ENCODE peak calls at places on chromosome 22, in ten cellular contexts. One of them, this sample, is unnamed.
A peak's percentile ranks its signal among the peaks of the same experiment; 100 is the strongest.

GRCh38 chr22:41028841-41029240 is 63.6 kb upstream of the EP300 start:
- DNase-seq in stimulated activated CD4-positive, alpha-beta T cell treated with anti-CD3 and anti-CD28 coated beads, Interleukin-12 subunit alpha, Interleukin-12 subunit beta, amount 100 ng/mL, for 4 hours: no peak
- DNase-seq in psoas muscle: no peak
- DNase-seq in iPS-NIHi11: no peak
- DNase-seq in astrocyte of the cerebellum: peak; percentile 80
- DNase-seq in iPS DF 6.9: no peak
- DNase-seq in stimulated activated CD8-positive, alpha-beta memory T cell treated with anti-CD3 and anti-CD28 coated beads, Interleukin-7, amount 100 ng/mL, for 48 hours: no peak
- DNase-seq in LoVo: no peak
- DNase-seq in NAMALWA: no peak
- DNase-seq in AG09319: peak; percentile 66
- DNase-seq in this sample: peak; percentile 94

GRCh38 chr22:49062155-49063039 is 765.3 kb downstream of the BRD1 start:
- DNase-seq in psoas muscle: no peak
- DNase-seq in astrocyte of the cerebellum: no peak
- DNase-seq in LoVo: no peak
- DNase-seq in stimulated activated CD8-positive, alpha-beta memory T cell treated with anti-CD3 and anti-CD28 coated beads, Interleukin-7, amount 100 ng/mL, for 48 hours: no peak
- DNase-seq in iPS DF 6.9: no peak
- DNase-seq in AG09319: no peak
- DNase-seq in iPS-NIHi11: no peak
- DNase-seq in NAMALWA: no peak
- DNase-seq in stimulated activated CD4-positive, alpha-beta T cell treated with anti-CD3 and anti-CD28 coated beads, Interleukin-12 subunit alpha, Interleukin-12 subunit beta, amount 100 ng/mL, for 4 hours: no peak
- DNase-seq in this sample: no peak

GRCh38 chr22:49673048-49673447 is 154.6 kb downstream of the BRD1 start:
- DNase-seq in astrocyte of the cerebellum: no peak
- DNase-seq in iPS-NIHi11: no peak
- DNase-seq in iPS DF 6.9: no peak
- DNase-seq in NAMALWA: no peak
- DNase-seq in AG09319: no peak
- DNase-seq in stimulated activated CD4-positive, alpha-beta T cell treated with anti-CD3 and anti-CD28 coated beads, Interleukin-12 subunit alpha, Interleukin-12 subunit beta, amount 100 ng/mL, for 4 hours: no peak
- DNase-seq in psoas muscle: no peak
- DNase-seq in stimulated activated CD8-positive, alpha-beta memory T cell treated with anti-CD3 and anti-CD28 coated beads, Interleukin-7, amount 100 ng/mL, for 48 hours: no peak
- DNase-seq in LoVo: no peak
- DNase-seq in this sample: no peak

GRCh38 chr22:25745341-25746011 is 3.5 kb downstream of the MYO18B start:
- DNase-seq in LoVo: no peak
- DNase-seq in NAMALWA: no peak
- DNase-seq in astrocyte of the cerebellum: no peak
- DNase-seq in iPS DF 6.9: no peak
- DNase-seq in psoas muscle: no peak
- DNase-seq in AG09319: no peak
- DNase-seq in iPS-NIHi11: no peak
- DNase-seq in stimulated activated CD4-positive, alpha-beta T cell treated with anti-CD3 and anti-CD28 coated beads, Interleukin-12 subunit alpha, Interleukin-12 subunit beta, amount 100 ng/mL, for 4 hours: no peak
- DNase-seq in stimulated activated CD8-positive, alpha-beta memory T cell treated with anti-CD3 and anti-CD28 coated beads, Interleukin-7, amount 100 ng/mL, for 48 hours: no peak
- DNase-seq in this sample: peak; percentile 72

GRCh38 chr22:49097171-49097925 is 730.3 kb downstream of the BRD1 start:
- DNase-seq in LoVo: no peak
- DNase-seq in astrocyte of the cerebellum: no peak
- DNase-seq in stimulated activated CD8-positive, alpha-beta memory T cell treated with anti-CD3 and anti-CD28 coated beads, Interleukin-7, amount 100 ng/mL, for 48 hours: no peak
- DNase-seq in stimulated activated CD4-positive, alpha-beta T cell treated with anti-CD3 and anti-CD28 coated beads, Interleukin-12 subunit alpha, Interleukin-12 subunit beta, amount 100 ng/mL, for 4 hours: no peak
- DNase-seq in iPS DF 6.9: no peak
- DNase-seq in iPS-NIHi11: no peak
- DNase-seq in AG09319: no peak
- DNase-seq in psoas muscle: no peak
- DNase-seq in NAMALWA: no peak
- DNase-seq in this sample: no peak

GRCh38 chr22:17719911-17720310 is 54.4 kb downstream of the BID start:
- DNase-seq in psoas muscle: no peak
- DNase-seq in iPS DF 6.9: no peak
- DNase-seq in stimulated activated CD4-positive, alpha-beta T cell treated with anti-CD3 and anti-CD28 coated beads, Interleukin-12 subunit alpha, Interleukin-12 subunit beta, amount 100 ng/mL, for 4 hours: no peak
- DNase-seq in iPS-NIHi11: no peak
- DNase-seq in NAMALWA: no peak
- DNase-seq in stimulated activated CD8-positive, alpha-beta memory T cell treated with anti-CD3 and anti-CD28 coated beads, Interleukin-7, amount 100 ng/mL, for 48 hours: no peak
- DNase-seq in AG09319: no peak
- DNase-seq in LoVo: no peak
- DNase-seq in astrocyte of the cerebellum: no peak
- DNase-seq in this sample: no peak

GRCh38 chr22:31211862-31212730 is at the start of gene LIMK2:
- DNase-seq in stimulated activated CD4-positive, alpha-beta T cell treated with anti-CD3 and anti-CD28 coated beads, Interleukin-12 subunit alpha, Interleukin-12 subunit beta, amount 100 ng/mL, for 4 hours: peak; percentile 99
- DNase-seq in psoas muscle: peak; percentile 96
- DNase-seq in AG09319: no peak
- DNase-seq in iPS DF 6.9: peak; percentile 77
- DNase-seq in NAMALWA: peak; percentile 94
- DNase-seq in LoVo: peak; percentile 97
- DNase-seq in astrocyte of the cerebellum: peak; percentile 45
- DNase-seq in stimulated activated CD8-positive, alpha-beta memory T cell treated with anti-CD3 and anti-CD28 coated beads, Interleukin-7, amount 100 ng/mL, for 48 hours: peak; percentile 96
- DNase-seq in iPS-NIHi11: peak; percentile 100
- DNase-seq in this sample: peak; percentile 81

GRCh38 chr22:41267958-41268357 is 18.0 kb downstream of the RANGAP1 start:
- DNase-seq in iPS-NIHi11: no peak
- DNase-seq in stimulated activated CD8-positive, alpha-beta memory T cell treated with anti-CD3 and anti-CD28 coated beads, Interleukin-7, amount 100 ng/mL, for 48 hours: no peak
- DNase-seq in AG09319: no peak
- DNase-seq in iPS DF 6.9: no peak
- DNase-seq in psoas muscle: no peak
- DNase-seq in LoVo: no peak
- DNase-seq in astrocyte of the cerebellum: no peak
- DNase-seq in stimulated activated CD4-positive, alpha-beta T cell treated with anti-CD3 and anti-CD28 coated beads, Interleukin-12 subunit alpha, Interleukin-12 subunit beta, amount 100 ng/mL, for 4 hours: no peak
- DNase-seq in NAMALWA: no peak
- DNase-seq in this sample: no peak

GRCh38 chr22:30186048-30186447 is 60.5 kb downstream of the LIF start:
- DNase-seq in iPS-NIHi11: no peak
- DNase-seq in NAMALWA: no peak
- DNase-seq in stimulated activated CD8-positive, alpha-beta memory T cell treated with anti-CD3 and anti-CD28 coated beads, Interleukin-7, amount 100 ng/mL, for 48 hours: no peak
- DNase-seq in stimulated activated CD4-positive, alpha-beta T cell treated with anti-CD3 and anti-CD28 coated beads, Interleukin-12 subunit alpha, Interleukin-12 subunit beta, amount 100 ng/mL, for 4 hours: no peak
- DNase-seq in psoas muscle: no peak
- DNase-seq in LoVo: no peak
- DNase-seq in AG09319: no peak
- DNase-seq in astrocyte of the cerebellum: no peak
- DNase-seq in iPS DF 6.9: no peak
- DNase-seq in this sample: no peak

GRCh38 chr22:20576445-20576816 is 69.0 kb downstream of the MED15 start:
- DNase-seq in iPS DF 6.9: no peak
- DNase-seq in LoVo: no peak
- DNase-seq in astrocyte of the cerebellum: no peak
- DNase-seq in iPS-NIHi11: no peak
- DNase-seq in stimulated activated CD4-positive, alpha-beta T cell treated with anti-CD3 and anti-CD28 coated beads, Interleukin-12 subunit alpha, Interleukin-12 subunit beta, amount 100 ng/mL, for 4 hours: no peak
- DNase-seq in stimulated activated CD8-positive, alpha-beta memory T cell treated with anti-CD3 and anti-CD28 coated beads, Interleukin-7, amount 100 ng/mL, for 48 hours: no peak
- DNase-seq in AG09319: no peak
- DNase-seq in psoas muscle: peak; percentile 10
- DNase-seq in NAMALWA: no peak
- DNase-seq in this sample: no peak

GRCh38 chr22:30220338-30221009 is 26.1 kb downstream of the LIF start:
- DNase-seq in iPS DF 6.9: no peak
- DNase-seq in LoVo: no peak
- DNase-seq in stimulated activated CD4-positive, alpha-beta T cell treated with anti-CD3 and anti-CD28 coated beads, Interleukin-12 subunit alpha, Interleukin-12 subunit beta, amount 100 ng/mL, for 4 hours: no peak
- DNase-seq in NAMALWA: no peak
- DNase-seq in stimulated activated CD8-positive, alpha-beta memory T cell treated with anti-CD3 and anti-CD28 coated beads, Interleukin-7, amount 100 ng/mL, for 48 hours: no peak
- DNase-seq in AG09319: no peak
- DNase-seq in iPS-NIHi11: no peak
- DNase-seq in psoas muscle: no peak
- DNase-seq in astrocyte of the cerebellum: no peak
- DNase-seq in this sample: no peak

GRCh38 chr22:29308791-29309262 is 2.4 kb downstream of the GAS2L1 start:
- DNase-seq in stimulated activated CD4-positive, alpha-beta T cell treated with anti-CD3 and anti-CD28 coated beads, Interleukin-12 subunit alpha, Interleukin-12 subunit beta, amount 100 ng/mL, for 4 hours: no peak
- DNase-seq in astrocyte of the cerebellum: peak; percentile 73
- DNase-seq in NAMALWA: no peak
- DNase-seq in iPS DF 6.9: no peak
- DNase-seq in psoas muscle: no peak
- DNase-seq in LoVo: no peak
- DNase-seq in stimulated activated CD8-positive, alpha-beta memory T cell treated with anti-CD3 and anti-CD28 coated beads, Interleukin-7, amount 100 ng/mL, for 48 hours: no peak
- DNase-seq in iPS-NIHi11: no peak
- DNase-seq in AG09319: no peak
- DNase-seq in this sample: peak; percentile 81

GRCh38 chr22:42343551-42344081 is 73.2 kb upstream of the TCF20 start:
- DNase-seq in stimulated activated CD8-positive, alpha-beta memory T cell treated with anti-CD3 and anti-CD28 coated beads, Interleukin-7, amount 100 ng/mL, for 48 hours: no peak
- DNase-seq in LoVo: peak; percentile 38
- DNase-seq in AG09319: no peak
- DNase-seq in NAMALWA: no peak
- DNase-seq in psoas muscle: no peak
- DNase-seq in iPS-NIHi11: peak; percentile 85
- DNase-seq in astrocyte of the cerebellum: no peak
- DNase-seq in stimulated activated CD4-positive, alpha-beta T cell treated with anti-CD3 and anti-CD28 coated beads, Interleukin-12 subunit alpha, Interleukin-12 subunit beta, amount 100 ng/mL, for 4 hours: no peak
- DNase-seq in iPS DF 6.9: no peak
- DNase-seq in this sample: no peak

GRCh38 chr22:20239063-20239950 is 28.8 kb downstream of the RTN4R start:
- DNase-seq in AG09319: no peak
- DNase-seq in stimulated activated CD8-positive, alpha-beta memory T cell treated with anti-CD3 and anti-CD28 coated beads, Interleukin-7, amount 100 ng/mL, for 48 hours: no peak
- DNase-seq in NAMALWA: no peak
- DNase-seq in LoVo: no peak
- DNase-seq in iPS DF 6.9: no peak
- DNase-seq in stimulated activated CD4-positive, alpha-beta T cell treated with anti-CD3 and anti-CD28 coated beads, Interleukin-12 subunit alpha, Interleukin-12 subunit beta, amount 100 ng/mL, for 4 hours: no peak
- DNase-seq in iPS-NIHi11: peak; percentile 61
- DNase-seq in psoas muscle: peak; percentile 60
- DNase-seq in astrocyte of the cerebellum: no peak
- DNase-seq in this sample: peak; percentile 34

GRCh38 chr22:46328066-46328465 is 7.4 kb upstream of the TRMU start:
- DNase-seq in stimulated activated CD8-positive, alpha-beta memory T cell treated with anti-CD3 and anti-CD28 coated beads, Interleukin-7, amount 100 ng/mL, for 48 hours: no peak
- DNase-seq in LoVo: no peak
- DNase-seq in iPS DF 6.9: no peak
- DNase-seq in stimulated activated CD4-positive, alpha-beta T cell treated with anti-CD3 and anti-CD28 coated beads, Interleukin-12 subunit alpha, Interleukin-12 subunit beta, amount 100 ng/mL, for 4 hours: no peak
- DNase-seq in psoas muscle: no peak
- DNase-seq in NAMALWA: no peak
- DNase-seq in iPS-NIHi11: no peak
- DNase-seq in AG09319: no peak
- DNase-seq in astrocyte of the cerebellum: no peak
- DNase-seq in this sample: no peak

GRCh38 chr22:32693102-32693501 is 108.4 kb upstream of the TIMP3 start:
- DNase-seq in LoVo: no peak
- DNase-seq in psoas muscle: no peak
- DNase-seq in iPS-NIHi11: no peak
- DNase-seq in astrocyte of the cerebellum: no peak
- DNase-seq in AG09319: no peak
- DNase-seq in iPS DF 6.9: no peak
- DNase-seq in stimulated activated CD8-positive, alpha-beta memory T cell treated with anti-CD3 and anti-CD28 coated beads, Interleukin-7, amount 100 ng/mL, for 48 hours: no peak
- DNase-seq in NAMALWA: no peak
- DNase-seq in stimulated activated CD4-positive, alpha-beta T cell treated with anti-CD3 and anti-CD28 coated beads, Interleukin-12 subunit alpha, Interleukin-12 subunit beta, amount 100 ng/mL, for 4 hours: no peak
- DNase-seq in this sample: no peak

GRCh38 chr22:32733900-32734299 is 67.6 kb upstream of the TIMP3 start:
- DNase-seq in astrocyte of the cerebellum: no peak
- DNase-seq in AG09319: no peak
- DNase-seq in iPS-NIHi11: no peak
- DNase-seq in stimulated activated CD4-positive, alpha-beta T cell treated with anti-CD3 and anti-CD28 coated beads, Interleukin-12 subunit alpha, Interleukin-12 subunit beta, amount 100 ng/mL, for 4 hours: no peak
- DNase-seq in LoVo: no peak
- DNase-seq in iPS DF 6.9: no peak
- DNase-seq in stimulated activated CD8-positive, alpha-beta memory T cell treated with anti-CD3 and anti-CD28 coated beads, Interleukin-7, amount 100 ng/mL, for 48 hours: no peak
- DNase-seq in NAMALWA: no peak
- DNase-seq in psoas muscle: no peak
- DNase-seq in this sample: no peak

GRCh38 chr22:17085277-17086091 is 684 bp downstream of the IL17RA start:
- DNase-seq in astrocyte of the cerebellum: no peak
- DNase-seq in NAMALWA: no peak
- DNase-seq in psoas muscle: peak; percentile 66
- DNase-seq in stimulated activated CD8-positive, alpha-beta memory T cell treated with anti-CD3 and anti-CD28 coated beads, Interleukin-7, amount 100 ng/mL, for 48 hours: no peak
- DNase-seq in iPS-NIHi11: peak; percentile 54
- DNase-seq in iPS DF 6.9: no peak
- DNase-seq in AG09319: no peak
- DNase-seq in LoVo: no peak
- DNase-seq in stimulated activated CD4-positive, alpha-beta T cell treated with anti-CD3 and anti-CD28 coated beads, Interleukin-12 subunit alpha, Interleukin-12 subunit beta, amount 100 ng/mL, for 4 hours: peak; percentile 45
- DNase-seq in this sample: no peak

GRCh38 chr22:30041881-30042280 is 38.4 kb upstream of the HORMAD2 start:
- DNase-seq in AG09319: no peak
- DNase-seq in astrocyte of the cerebellum: no peak
- DNase-seq in stimulated activated CD8-positive, alpha-beta memory T cell treated with anti-CD3 and anti-CD28 coated beads, Interleukin-7, amount 100 ng/mL, for 48 hours: no peak
- DNase-seq in NAMALWA: no peak
- DNase-seq in stimulated activated CD4-positive, alpha-beta T cell treated with anti-CD3 and anti-CD28 coated beads, Interleukin-12 subunit alpha, Interleukin-12 subunit beta, amount 100 ng/mL, for 4 hours: no peak
- DNase-seq in iPS DF 6.9: no peak
- DNase-seq in iPS-NIHi11: no peak
- DNase-seq in psoas muscle: no peak
- DNase-seq in LoVo: no peak
- DNase-seq in this sample: no peak

GRCh38 chr22:20438066-20438677 is 547 bp upstream of the SCARF2 start:
- DNase-seq in iPS DF 6.9: no peak
- DNase-seq in psoas muscle: no peak
- DNase-seq in NAMALWA: no peak
- DNase-seq in iPS-NIHi11: peak; percentile 62
- DNase-seq in stimulated activated CD8-positive, alpha-beta memory T cell treated with anti-CD3 and anti-CD28 coated beads, Interleukin-7, amount 100 ng/mL, for 48 hours: no peak
- DNase-seq in astrocyte of the cerebellum: peak; percentile 56
- DNase-seq in AG09319: no peak
- DNase-seq in stimulated activated CD4-positive, alpha-beta T cell treated with anti-CD3 and anti-CD28 coated beads, Interleukin-12 subunit alpha, Interleukin-12 subunit beta, amount 100 ng/mL, for 4 hours: no peak
- DNase-seq in LoVo: no peak
- DNase-seq in this sample: peak; percentile 30

GRCh38 chr22:33470456-33470855 is 412.3 kb upstream of the SYN3 start:
- DNase-seq in iPS DF 6.9: no peak
- DNase-seq in stimulated activated CD8-positive, alpha-beta memory T cell treated with anti-CD3 and anti-CD28 coated beads, Interleukin-7, amount 100 ng/mL, for 48 hours: no peak
- DNase-seq in iPS-NIHi11: no peak
- DNase-seq in stimulated activated CD4-positive, alpha-beta T cell treated with anti-CD3 and anti-CD28 coated beads, Interleukin-12 subunit alpha, Interleukin-12 subunit beta, amount 100 ng/mL, for 4 hours: no peak
- DNase-seq in psoas muscle: no peak
- DNase-seq in LoVo: no peak
- DNase-seq in NAMALWA: no peak
- DNase-seq in astrocyte of the cerebellum: no peak
- DNase-seq in AG09319: no peak
- DNase-seq in this sample: no peak

GRCh38 chr22:37416806-37417205 is 10.5 kb downstream of the ELFN2 start:
- DNase-seq in iPS-NIHi11: no peak
- DNase-seq in iPS DF 6.9: no peak
- DNase-seq in stimulated activated CD8-positive, alpha-beta memory T cell treated with anti-CD3 and anti-CD28 coated beads, Interleukin-7, amount 100 ng/mL, for 48 hours: no peak
- DNase-seq in stimulated activated CD4-positive, alpha-beta T cell treated with anti-CD3 and anti-CD28 coated beads, Interleukin-12 subunit alpha, Interleukin-12 subunit beta, amount 100 ng/mL, for 4 hours: no peak
- DNase-seq in LoVo: no peak
- DNase-seq in NAMALWA: no peak
- DNase-seq in astrocyte of the cerebellum: no peak
- DNase-seq in psoas muscle: no peak
- DNase-seq in AG09319: no peak
- DNase-seq in this sample: no peak

GRCh38 chr22:35835998-35836691 is 118.5 kb downstream of the APOL5 start:
- DNase-seq in LoVo: peak; percentile 80
- DNase-seq in NAMALWA: no peak
- DNase-seq in astrocyte of the cerebellum: peak; percentile 83
- DNase-seq in stimulated activated CD4-positive, alpha-beta T cell treated with anti-CD3 and anti-CD28 coated beads, Interleukin-12 subunit alpha, Interleukin-12 subunit beta, amount 100 ng/mL, for 4 hours: no peak
- DNase-seq in psoas muscle: peak; percentile 29
- DNase-seq in stimulated activated CD8-positive, alpha-beta memory T cell treated with anti-CD3 and anti-CD28 coated beads, Interleukin-7, amount 100 ng/mL, for 48 hours: no peak
- DNase-seq in AG09319: peak; percentile 83
- DNase-seq in iPS-NIHi11: peak; percentile 85
- DNase-seq in iPS DF 6.9: peak; percentile 41
- DNase-seq in this sample: peak; percentile 90

GRCh38 chr22:36936362-36937116 is 23.1 kb downstream of the CSF2RB start:
- DNase-seq in NAMALWA: no peak
- DNase-seq in astrocyte of the cerebellum: no peak
- DNase-seq in stimulated activated CD8-positive, alpha-beta memory T cell treated with anti-CD3 and anti-CD28 coated beads, Interleukin-7, amount 100 ng/mL, for 48 hours: no peak
- DNase-seq in LoVo: no peak
- DNase-seq in AG09319: no peak
- DNase-seq in stimulated activated CD4-positive, alpha-beta T cell treated with anti-CD3 and anti-CD28 coated beads, Interleukin-12 subunit alpha, Interleukin-12 subunit beta, amount 100 ng/mL, for 4 hours: no peak
- DNase-seq in psoas muscle: no peak
- DNase-seq in iPS DF 6.9: no peak
- DNase-seq in iPS-NIHi11: no peak
- DNase-seq in this sample: no peak

GRCh38 chr22:17734197-17734596 is 40.1 kb downstream of the BID start:
- DNase-seq in AG09319: no peak
- DNase-seq in iPS DF 6.9: no peak
- DNase-seq in iPS-NIHi11: no peak
- DNase-seq in NAMALWA: no peak
- DNase-seq in stimulated activated CD8-positive, alpha-beta memory T cell treated with anti-CD3 and anti-CD28 coated beads, Interleukin-7, amount 100 ng/mL, for 48 hours: no peak
- DNase-seq in astrocyte of the cerebellum: no peak
- DNase-seq in stimulated activated CD4-positive, alpha-beta T cell treated with anti-CD3 and anti-CD28 coated beads, Interleukin-12 subunit alpha, Interleukin-12 subunit beta, amount 100 ng/mL, for 4 hours: no peak
- DNase-seq in psoas muscle: no peak
- DNase-seq in LoVo: no peak
- DNase-seq in this sample: peak; percentile 56

GRCh38 chr22:31585161-31585859 is 76.7 kb downstream of the PISD start:
- DNase-seq in stimulated activated CD4-positive, alpha-beta T cell treated with anti-CD3 and anti-CD28 coated beads, Interleukin-12 subunit alpha, Interleukin-12 subunit beta, amount 100 ng/mL, for 4 hours: no peak
- DNase-seq in AG09319: peak; percentile 2
- DNase-seq in LoVo: no peak
- DNase-seq in iPS-NIHi11: no peak
- DNase-seq in psoas muscle: no peak
- DNase-seq in stimulated activated CD8-positive, alpha-beta memory T cell treated with anti-CD3 and anti-CD28 coated beads, Interleukin-7, amount 100 ng/mL, for 48 hours: no peak
- DNase-seq in NAMALWA: no peak
- DNase-seq in iPS DF 6.9: no peak
- DNase-seq in astrocyte of the cerebellum: no peak
- DNase-seq in this sample: peak; percentile 61

GRCh38 chr22:29574762-29575450 is 6.0 kb downstream of the NIPSNAP1 start:
- DNase-seq in stimulated activated CD8-positive, alpha-beta memory T cell treated with anti-CD3 and anti-CD28 coated beads, Interleukin-7, amount 100 ng/mL, for 48 hours: no peak
- DNase-seq in psoas muscle: no peak
- DNase-seq in stimulated activated CD4-positive, alpha-beta T cell treated with anti-CD3 and anti-CD28 coated beads, Interleukin-12 subunit alpha, Interleukin-12 subunit beta, amount 100 ng/mL, for 4 hours: no peak
- DNase-seq in NAMALWA: no peak
- DNase-seq in astrocyte of the cerebellum: no peak
- DNase-seq in LoVo: no peak
- DNase-seq in AG09319: no peak
- DNase-seq in iPS DF 6.9: no peak
- DNase-seq in iPS-NIHi11: no peak
- DNase-seq in this sample: no peak

GRCh38 chr22:28716686-28717085 is 24.9 kb downstream of the CHEK2 start:
- DNase-seq in astrocyte of the cerebellum: no peak
- DNase-seq in iPS DF 6.9: no peak
- DNase-seq in psoas muscle: no peak
- DNase-seq in AG09319: no peak
- DNase-seq in NAMALWA: no peak
- DNase-seq in LoVo: no peak
- DNase-seq in stimulated activated CD8-positive, alpha-beta memory T cell treated with anti-CD3 and anti-CD28 coated beads, Interleukin-7, amount 100 ng/mL, for 48 hours: no peak
- DNase-seq in stimulated activated CD4-positive, alpha-beta T cell treated with anti-CD3 and anti-CD28 coated beads, Interleukin-12 subunit alpha, Interleukin-12 subunit beta, amount 100 ng/mL, for 4 hours: no peak
- DNase-seq in iPS-NIHi11: no peak
- DNase-seq in this sample: no peak

This sample was measured in fibroblast of pulmonary artery.